ENCODE peak calls at places on chromosome 21, in seven cellular contexts. G, V, P, E, T, N and R are unnamed samples.

GRCh38 chr21:17264182-17264581 is 248.7 kb upstream of the CXADR start:
- DNase-seq in G (no peak), V (no peak), P (no peak), E (no peak), T (no peak), N (no peak), R (no peak)

GRCh38 chr21:15063081-15063820 is 1.5 kb downstream of the NRIP1 start:
- DNase-seq in G (no peak), V (no peak), P (no peak), E (peak; percentile 40), T (peak; percentile 43), N (no peak), R (peak; percentile 41)

GRCh38 chr21:46117586-46118304 is 19.8 kb downstream of the COL6A2 start:
- DNase-seq in G (peak; percentile 40), V (peak; percentile 22), P (peak; percentile 5), E (no peak), T (no peak), N (peak; percentile 36), R (no peak)

GRCh38 chr21:16279658-16280581 is 550.1 kb downstream of the USP25 start:
- DNase-seq in G (peak; percentile 49), V (no peak), P (no peak), E (peak; percentile 78), T (no peak), N (peak; percentile 52), R (peak; percentile 76)

GRCh38 chr21:31559368-31560119 is 99.9 kb upstream of the SOD1 start:
- DNase-seq in G (peak; percentile 99), V (peak; percentile 91), P (peak; percentile 90), E (peak; percentile 98), T (peak; percentile 93), N (peak; percentile 91), R (peak; percentile 95)

GRCh38 chr21:32216293-32216692 is 62.6 kb downstream of the MIS18A start:
- DNase-seq in G (no peak), V (no peak), P (no peak), E (no peak), T (no peak), N (no peak), R (no peak)

GRCh38 chr21:36627242-36627641 is 71.7 kb upstream of the SIM2 start:
- DNase-seq in G (no peak), V (no peak), P (no peak), E (peak; percentile 30), T (peak; percentile 96), N (no peak), R (peak; percentile 19)

GRCh38 chr21:21436012-21436545 is 437.9 kb downstream of the NCAM2 start:
- DNase-seq in G (no peak), V (no peak), P (no peak), E (peak; percentile 39), T (peak; percentile 3), N (no peak), R (peak; percentile 75)

GRCh38 chr21:42404534-42404933 is 832 bp downstream of the UBASH3A start:
- DNase-seq in G (no peak), V (no peak), P (no peak), E (no peak), T (no peak), N (no peak), R (no peak)

GRCh38 chr21:35855463-35855862 is 204.9 kb downstream of the SETD4 start:
- DNase-seq in G (no peak), V (no peak), P (no peak), E (no peak), T (peak; percentile 41), N (no peak), R (no peak)

GRCh38 chr21:44576025-44576420 is 2.5 kb downstream of the KRTAP10-4 start:
- DNase-seq in G (no peak), V (no peak), P (no peak), E (no peak), T (no peak), N (no peak), R (no peak)

GRCh38 chr21:35150562-35151226 is 101.6 kb upstream of the RUNX1 start:
- DNase-seq in G (no peak), V (no peak), P (no peak), E (peak; percentile 63), T (peak; percentile 63), N (no peak), R (peak; percentile 48)

GRCh38 chr21:46622226-46622625 is 13.2 kb upstream of the PRMT2 start:
- DNase-seq in G (no peak), V (no peak), P (peak; percentile 27), E (peak; percentile 49), T (no peak), N (peak; percentile 62), R (no peak)

GRCh38 chr21:29177800-29178199 is 47.4 kb downstream of the MAP3K7CL start:
- DNase-seq in G (no peak), V (no peak), P (no peak), E (no peak), T (no peak), N (no peak), R (no peak)

GRCh38 chr21:34881894-34882371 is 167.2 kb downstream of the RUNX1 start:
- DNase-seq in G (no peak), V (no peak), P (no peak), E (peak; percentile 76), T (peak; percentile 96), N (no peak), R (peak; percentile 88)

GRCh38 chr21:43025636-43026180 is 49.9 kb downstream of the CBS start:
- DNase-seq in G (no peak), V (no peak), P (no peak), E (peak; percentile 94), T (no peak), N (no peak), R (peak; percentile 68)

GRCh38 chr21:25994758-25995163 is 175.8 kb downstream of the APP start:
- DNase-seq in G (no peak), V (no peak), P (no peak), E (no peak), T (no peak), N (no peak), R (no peak)

DNA sequence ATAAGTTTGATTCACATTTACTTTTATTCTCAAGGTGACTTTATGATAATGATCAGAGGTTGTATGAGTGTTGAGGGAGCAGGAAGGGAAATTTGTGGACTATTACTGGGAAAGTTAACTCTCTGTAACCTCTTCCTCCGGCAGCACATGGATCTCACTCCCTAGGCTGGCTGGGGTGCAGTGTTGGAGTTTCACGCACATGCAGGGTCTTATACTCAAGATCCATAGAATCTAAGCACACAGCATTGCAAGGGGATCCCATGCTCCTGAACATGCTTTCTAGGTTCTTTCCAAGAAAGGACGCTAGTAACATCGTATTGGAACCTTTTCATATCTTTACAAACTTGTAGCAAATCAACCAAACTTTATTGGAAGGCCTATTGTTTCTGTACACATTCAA is 757.6 kb upstream of the TPTE start:
- DNase-seq in G (no peak), V (no peak), P (no peak), E (no peak), T (no peak), N (no peak), R (no peak)
- H3K9me3 ChIP-seq in G (peaks cover 76% of the 10 kb centered on the region), V (peaks cover 34% of the 10 kb centered on the region), P (peaks cover 42% of the 10 kb centered on the region), E (peaks cover 26% of the 10 kb centered on the region), T (peaks cover 63% of the 10 kb centered on the region), N (peaks cover 3% of the 10 kb centered on the region), R (no peaks in the 10 kb centered on the region)

GRCh38 chr21:22725436-22725835 is 1727.2 kb downstream of the NCAM2 start:
- DNase-seq in G (no peak), V (no peak), P (no peak), E (no peak), T (no peak), N (no peak), R (no peak)
- H3K9me3 ChIP-seq in G (peaks cover 38% of the 10 kb centered on the region), V (no peaks in the 10 kb centered on the region), P (peaks cover 8% of the 10 kb centered on the region), E (no peaks in the 10 kb centered on the region), T (peaks cover 46% of the 10 kb centered on the region), N (no peaks in the 10 kb centered on the region), R (peaks cover 16% of the 10 kb centered on the region)

DNA sequence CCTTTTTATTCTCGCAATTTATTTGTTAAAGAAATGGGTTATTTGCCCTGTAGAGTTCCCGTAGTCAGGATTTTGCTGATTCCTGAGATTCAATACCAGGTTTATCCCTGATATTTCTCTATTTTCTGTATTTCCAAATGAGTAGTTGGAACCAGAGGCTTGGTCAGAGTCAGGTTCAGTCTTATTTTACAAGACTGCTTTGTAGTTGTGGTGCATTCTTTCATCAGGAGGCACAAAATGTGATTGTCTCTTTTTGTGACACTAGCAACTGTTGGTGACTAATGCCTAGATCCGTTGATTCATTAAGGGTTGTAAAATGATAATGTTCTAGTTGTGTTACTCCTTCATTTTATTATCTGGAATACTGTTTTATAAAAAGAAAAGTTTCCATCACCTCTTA is 95.5 kb upstream of the TPTE start:
- DNase-seq in G (no peak), V (no peak), P (no peak), E (no peak), T (no peak), N (no peak), R (no peak)
- H3K9me3 ChIP-seq in G (peaks cover 82% of the 10 kb centered on the region), V (peaks cover 23% of the 10 kb centered on the region), P (peaks cover 44% of the 10 kb centered on the region), E (peaks cover 28% of the 10 kb centered on the region), T (peaks cover 40% of the 10 kb centered on the region), N (peaks cover 8% of the 10 kb centered on the region), R (peaks cover 3% of the 10 kb centered on the region)

GRCh38 chr21:20353351-20353750 is 644.9 kb upstream of the NCAM2 start:
- DNase-seq in G (no peak), V (no peak), P (no peak), E (no peak), T (peak; percentile 62), N (no peak), R (no peak)
- H3K9me3 ChIP-seq in G (no peaks in the 10 kb centered on the region), V (no peaks in the 10 kb centered on the region), P (no peaks in the 10 kb centered on the region), E (no peaks in the 10 kb centered on the region), T (peaks cover 8% of the 10 kb centered on the region), N (no peaks in the 10 kb centered on the region), R (peaks cover 3% of the 10 kb centered on the region)

DNA sequence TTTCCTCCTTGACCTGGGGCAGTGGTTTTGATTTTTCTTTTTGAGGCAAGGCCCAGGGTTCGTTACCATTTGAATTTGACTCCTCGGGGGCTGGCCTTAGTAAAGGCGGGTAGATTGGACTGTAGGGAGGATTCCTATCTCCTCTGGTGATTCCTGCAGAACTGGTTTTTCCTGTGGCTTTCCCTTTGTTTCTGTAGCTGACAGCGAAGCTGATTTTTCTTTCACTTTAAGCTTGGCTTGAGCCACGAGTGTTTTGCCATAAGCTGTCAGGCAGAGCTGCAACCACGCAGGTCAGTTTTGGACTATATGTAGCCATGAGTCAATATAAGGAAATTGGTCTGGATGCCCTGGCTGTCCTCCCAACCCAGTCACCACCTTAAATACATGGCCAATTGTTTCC is 28.7 kb upstream of the KCNJ15 start:
- DNase-seq in G (peak; percentile 55), V (no peak), P (no peak), E (no peak), T (peak; percentile 64), N (no peak), R (no peak)
- H3K9me3 ChIP-seq in G (peaks cover 56% of the 10 kb centered on the region), V (peaks cover 64% of the 10 kb centered on the region), P (peaks cover 48% of the 10 kb centered on the region), E (no peaks in the 10 kb centered on the region), T (peaks cover 64% of the 10 kb centered on the region), N (peaks cover 39% of the 10 kb centered on the region), R (peaks cover 59% of the 10 kb centered on the region)